ENCODE peak calls at places on chromosome 21, in four cellular contexts. One of them, this sample, is unnamed.

GRCh38 chr21:27648560-27648959 is 681.7 kb upstream of the ADAMTS5 start:
- DNase-seq in adrenal gland: no peak
- DNase-seq in CD8-positive, alpha-beta T cell: no peak
- DNase-seq in MCF 10A: peak
- DNase-seq in this sample: no peak

GRCh38 chr21:25518491-25518911 is 88.8 kb downstream of the MRPL39 start:
- DNase-seq in CD8-positive, alpha-beta T cell: no peak
- DNase-seq in MCF 10A: peak
- DNase-seq in adrenal gland: no peak
- DNase-seq in this sample: no peak

GRCh38 chr21:27480841-27481261 is 514.0 kb upstream of the ADAMTS5 start:
- DNase-seq in MCF 10A: peak
- DNase-seq in CD8-positive, alpha-beta T cell: no peak
- DNase-seq in adrenal gland: no peak
- DNase-seq in this sample: no peak

GRCh38 chr21:45465105-45465504 is 60.1 kb downstream of the COL18A1 start:
- DNase-seq in CD8-positive, alpha-beta T cell: no peak
- DNase-seq in adrenal gland: no peak
- DNase-seq in MCF 10A: no peak
- DNase-seq in this sample: no peak

GRCh38 chr21:45623436-45623835 is 20.1 kb upstream of the PCBP3 start:
- DNase-seq in CD8-positive, alpha-beta T cell: no peak
- DNase-seq in adrenal gland: no peak
- DNase-seq in MCF 10A: no peak
- DNase-seq in this sample: no peak

GRCh38 chr21:25911730-25912401 is 177.1 kb downstream of the GABPA start:
- DNase-seq in adrenal gland: peak
- DNase-seq in CD8-positive, alpha-beta T cell: no peak
- DNase-seq in MCF 10A: no peak
- DNase-seq in this sample: peak

GRCh38 chr21:45224189-45224938 is 63.3 kb downstream of the POFUT2 start:
- DNase-seq in CD8-positive, alpha-beta T cell: peak
- DNase-seq in adrenal gland: no peak
- DNase-seq in MCF 10A: no peak
- DNase-seq in this sample: no peak

GRCh38 chr21:45017376-45017960 is 56.9 kb upstream of the ADARB1 start:
- DNase-seq in CD8-positive, alpha-beta T cell: no peak
- DNase-seq in adrenal gland: peak
- DNase-seq in MCF 10A: no peak
- DNase-seq in this sample: no peak

GRCh38 chr21:46438241-46438640 is 20.4 kb upstream of the DIP2A start:
- DNase-seq in MCF 10A: no peak
- DNase-seq in CD8-positive, alpha-beta T cell: no peak
- DNase-seq in adrenal gland: no peak
- DNase-seq in this sample: no peak

GRCh38 chr21:45612096-45613019 is 31.2 kb upstream of the PCBP3 start:
- DNase-seq in MCF 10A: peak
- DNase-seq in CD8-positive, alpha-beta T cell: no peak
- DNase-seq in adrenal gland: no peak
- DNase-seq in this sample: no peak

GRCh38 chr21:25133939-25134338 is 473.3 kb downstream of the MRPL39 start:
- DNase-seq in adrenal gland: no peak
- DNase-seq in CD8-positive, alpha-beta T cell: no peak
- DNase-seq in MCF 10A: no peak
- DNase-seq in this sample: no peak

DNA sequence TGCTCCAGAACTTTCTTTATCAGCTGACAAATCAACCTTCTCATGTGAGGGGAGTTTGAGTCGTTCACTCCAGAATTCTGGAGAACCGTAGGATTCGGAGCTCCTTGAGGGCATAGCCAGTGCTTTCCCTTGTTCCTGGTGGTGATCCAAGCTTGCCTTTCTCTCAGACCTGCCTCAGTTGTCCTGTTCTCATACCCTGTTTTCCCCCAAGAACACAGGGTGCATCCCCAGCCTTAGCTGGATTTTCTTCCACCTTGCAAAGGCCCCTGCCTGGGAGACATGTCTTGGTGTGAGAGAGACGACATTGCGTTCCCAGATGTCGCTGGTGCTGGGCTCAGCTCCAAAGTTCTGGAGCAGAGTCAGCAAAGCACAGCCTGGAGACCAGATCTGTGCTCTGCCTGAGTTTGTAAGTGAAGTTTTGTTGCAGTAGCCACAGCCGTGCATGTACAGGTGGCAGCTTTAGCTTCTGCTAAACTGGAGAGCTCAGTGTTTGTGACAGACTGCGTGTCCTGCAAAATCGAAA is 40.0 kb downstream of the ABCG1 start:
- DNase-seq in adrenal gland: no peak
- DNase-seq in MCF 10A: no peak
- DNase-seq in CD8-positive, alpha-beta T cell: no peak
- DNase-seq in this sample: no peak
- TF ChIP-seq CTCF in adrenal gland: no peak
- TF ChIP-seq CTCF in MCF 10A: no peak
- TF ChIP-seq CTCF in CD8-positive, alpha-beta T cell: peak
- TF ChIP-seq CTCF in this sample: peak

GRCh38 chr21:15966216-15966615 is 236.4 kb downstream of the USP25 start:
- DNase-seq in CD8-positive, alpha-beta T cell: no peak
- DNase-seq in MCF 10A: no peak
- DNase-seq in adrenal gland: no peak
- DNase-seq in this sample: no peak
- TF ChIP-seq CTCF in CD8-positive, alpha-beta T cell: no peak
- TF ChIP-seq CTCF in MCF 10A: no peak
- TF ChIP-seq CTCF in adrenal gland: no peak
- TF ChIP-seq CTCF in this sample: no peak

GRCh38 chr21:14073615-14074014 is 137.1 kb downstream of the LIPI start:
- DNase-seq in CD8-positive, alpha-beta T cell: no peak
- DNase-seq in adrenal gland: no peak
- DNase-seq in MCF 10A: no peak
- DNase-seq in this sample: no peak

GRCh38 chr21:14071902-14072734 is 138.6 kb downstream of the LIPI start:
- DNase-seq in MCF 10A: no peak
- DNase-seq in CD8-positive, alpha-beta T cell: no peak
- DNase-seq in adrenal gland: no peak
- DNase-seq in this sample: no peak

GRCh38 chr21:14072761-14073535 is 137.8 kb downstream of the LIPI start:
- DNase-seq in CD8-positive, alpha-beta T cell: no peak
- DNase-seq in adrenal gland: no peak
- DNase-seq in MCF 10A: no peak
- DNase-seq in this sample: no peak

GRCh38 chr21:14070968-14071367 is 139.8 kb downstream of the LIPI start:
- DNase-seq in MCF 10A: no peak
- DNase-seq in CD8-positive, alpha-beta T cell: no peak
- DNase-seq in adrenal gland: no peak
- DNase-seq in this sample: no peak

GRCh38 chr21:14070049-14070893 is 140.5 kb downstream of the LIPI start:
- DNase-seq in CD8-positive, alpha-beta T cell: no peak
- DNase-seq in MCF 10A: no peak
- DNase-seq in adrenal gland: no peak
- DNase-seq in this sample: no peak
- TF ChIP-seq CTCF in CD8-positive, alpha-beta T cell: no peak
- TF ChIP-seq CTCF in MCF 10A: no peak
- TF ChIP-seq CTCF in adrenal gland: no peak
- TF ChIP-seq CTCF in this sample: no peak

GRCh38 chr21:36705679-36706481 is 7.0 kb downstream of the SIM2 start:
- DNase-seq in MCF 10A: no peak
- DNase-seq in adrenal gland: no peak
- DNase-seq in CD8-positive, alpha-beta T cell: no peak
- DNase-seq in this sample: no peak
- TF ChIP-seq CTCF in MCF 10A: no peak
- TF ChIP-seq CTCF in adrenal gland: no peak
- TF ChIP-seq CTCF in CD8-positive, alpha-beta T cell: no peak
- TF ChIP-seq CTCF in this sample: no peak

DNA sequence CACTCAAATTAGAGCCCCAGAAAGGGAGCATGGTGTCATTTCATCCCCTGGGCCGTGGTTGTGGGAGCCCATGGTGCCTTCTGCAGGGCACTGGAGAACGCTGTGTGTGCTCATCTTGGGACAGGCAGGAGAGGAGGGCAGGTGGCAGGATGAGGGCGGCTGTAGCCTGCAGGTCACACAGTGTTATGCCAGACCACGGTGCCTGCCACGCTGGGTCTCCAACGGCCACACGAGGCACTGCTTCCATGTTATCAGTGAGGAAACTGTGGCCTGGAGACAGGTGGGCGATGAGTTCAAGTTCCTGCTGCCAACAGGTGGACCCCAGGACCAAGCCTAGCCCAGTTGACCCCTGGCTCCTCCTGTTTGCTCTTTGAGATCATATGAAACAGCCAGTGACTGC is 21.0 kb downstream of the ABCG1 start:
- DNase-seq in adrenal gland: no peak
- DNase-seq in CD8-positive, alpha-beta T cell: no peak
- DNase-seq in MCF 10A: no peak
- DNase-seq in this sample: no peak
- TF ChIP-seq CTCF in adrenal gland: no peak
- TF ChIP-seq CTCF in CD8-positive, alpha-beta T cell: no peak
- TF ChIP-seq CTCF in MCF 10A: no peak
- TF ChIP-seq CTCF in this sample: peak

GRCh38 chr21:31142600-31142999 is 104.3 kb upstream of the KRTAP19-8 start:
- DNase-seq in adrenal gland: no peak
- DNase-seq in MCF 10A: peak
- DNase-seq in CD8-positive, alpha-beta T cell: no peak
- DNase-seq in this sample: no peak
- TF ChIP-seq CTCF in adrenal gland: no peak
- TF ChIP-seq CTCF in MCF 10A: no peak
- TF ChIP-seq CTCF in CD8-positive, alpha-beta T cell: peak
- TF ChIP-seq CTCF in this sample: no peak

DNA sequence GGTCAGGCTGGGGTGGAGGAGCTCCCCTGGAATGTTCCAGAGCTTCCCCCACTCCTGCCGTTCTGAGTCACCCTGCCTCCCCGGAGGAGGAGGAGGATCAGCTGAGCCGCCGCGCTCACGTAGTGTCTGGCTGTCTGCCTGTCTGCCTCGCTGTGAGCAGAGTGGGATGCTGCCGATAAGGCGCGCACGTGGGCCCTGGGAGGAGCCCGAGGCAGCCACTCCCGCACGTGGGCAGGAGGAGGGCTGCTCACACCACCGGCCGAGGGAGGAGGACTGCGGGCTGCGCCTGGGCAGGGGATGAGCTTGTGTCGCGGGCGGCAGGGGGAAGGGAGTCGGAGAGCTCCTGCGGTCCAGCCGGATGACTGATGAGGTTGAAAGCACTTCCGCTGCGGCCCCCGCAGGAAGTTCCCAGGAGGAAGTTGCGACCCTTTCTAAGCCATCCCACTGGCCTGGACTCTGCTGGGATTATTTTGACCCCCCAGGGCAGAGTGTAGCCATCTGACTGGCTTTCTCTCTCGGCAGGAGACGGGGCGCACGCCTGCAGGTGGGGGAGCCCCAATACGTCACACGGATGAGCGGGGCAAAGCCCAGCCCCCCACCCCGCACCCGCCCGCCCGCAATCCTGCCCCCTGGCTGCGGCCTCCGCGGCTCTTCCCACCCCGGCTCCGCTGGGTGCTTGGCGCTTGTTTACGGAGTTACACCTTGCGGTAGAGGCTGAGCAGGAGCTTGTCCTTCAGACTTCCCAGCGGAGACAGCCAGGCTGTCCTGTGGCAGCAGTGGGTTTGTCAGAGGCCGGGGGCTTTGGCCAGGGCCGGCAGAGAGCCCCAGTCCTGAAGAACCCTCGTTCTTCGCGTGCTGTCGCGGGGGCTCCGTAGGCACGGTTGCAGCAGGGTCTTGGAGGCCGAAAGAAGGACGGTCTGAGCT is 9.8 kb downstream of the PDXK start:
- DNase-seq in CD8-positive, alpha-beta T cell: peak
- DNase-seq in MCF 10A: peak
- DNase-seq in adrenal gland: peak
- DNase-seq in this sample: peak
- TF ChIP-seq CTCF in CD8-positive, alpha-beta T cell: peak
- TF ChIP-seq CTCF in MCF 10A: no peak
- TF ChIP-seq CTCF in adrenal gland: peak
- TF ChIP-seq CTCF in this sample: peak

GRCh38 chr21:34722684-34723300 is 54.0 kb downstream of the CLIC6 start:
- DNase-seq in adrenal gland: no peak
- DNase-seq in MCF 10A: peak
- DNase-seq in CD8-positive, alpha-beta T cell: peak
- DNase-seq in this sample: peak
- TF ChIP-seq CTCF in adrenal gland: no peak
- TF ChIP-seq CTCF in MCF 10A: peak
- TF ChIP-seq CTCF in CD8-positive, alpha-beta T cell: peak
- TF ChIP-seq CTCF in this sample: peak

GRCh38 chr21:16879479-16879878 is 633.4 kb upstream of the CXADR start:
- DNase-seq in adrenal gland: no peak
- DNase-seq in MCF 10A: no peak
- DNase-seq in CD8-positive, alpha-beta T cell: no peak
- DNase-seq in this sample: no peak
- TF ChIP-seq CTCF in adrenal gland: no peak
- TF ChIP-seq CTCF in MCF 10A: no peak
- TF ChIP-seq CTCF in CD8-positive, alpha-beta T cell: no peak
- TF ChIP-seq CTCF in this sample: no peak

DNA sequence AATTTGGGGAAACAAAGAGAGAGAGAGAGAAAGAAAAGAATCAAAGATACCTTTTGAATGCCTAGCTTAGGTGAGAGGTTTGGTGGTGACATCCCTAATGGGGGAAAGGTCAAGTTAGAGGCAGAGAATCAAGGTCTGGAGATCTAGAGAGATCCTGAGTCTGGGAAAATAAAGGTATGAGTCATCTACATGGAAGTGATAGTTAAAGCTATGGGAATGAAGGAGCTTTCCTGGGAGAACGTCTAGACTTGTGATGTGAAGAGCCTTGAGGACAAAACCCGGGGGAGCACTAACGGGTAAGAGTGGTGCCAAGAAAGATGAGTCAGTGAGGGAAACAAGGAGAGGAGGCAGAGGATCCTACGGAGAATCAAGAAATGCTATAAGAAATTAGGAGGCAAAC is 110.8 kb upstream of the RUNX1 start:
- DNase-seq in MCF 10A: peak
- DNase-seq in CD8-positive, alpha-beta T cell: no peak
- DNase-seq in adrenal gland: no peak
- DNase-seq in this sample: no peak
- TF ChIP-seq CTCF in MCF 10A: no peak
- TF ChIP-seq CTCF in CD8-positive, alpha-beta T cell: no peak
- TF ChIP-seq CTCF in adrenal gland: no peak
- TF ChIP-seq CTCF in this sample: no peak